ENCODE peak calls at places on chromosomes 6 and 20, in five cellular contexts. F is pancreas, E is vagina, R is small intestine, V is cardiac fibroblast. S is an unnamed sample.

GRCh38 chr20:19834287-19834686 is 76.2 kb downstream of the RIN2 start:
- DNase-seq in F (no peak), V (no peak), E (no peak), R (no peak), S (no peak)

GRCh38 chr6:328184-328670 is 35.9 kb downstream of the DUSP22 start:
- DNase-seq in F (no peak), R (peak; percentile 19), V (peak; percentile 91), E (no peak), S (peak; percentile 90)

GRCh38 chr6:26475823-26476729 is 18.3 kb downstream of the BTN2A1 start:
- DNase-seq in E (no peak), F (no peak), R (no peak), V (no peak), S (peak; percentile 31)

GRCh38 chr20:50885068-50885467 is 46.2 kb downstream of the ADNP start:
- DNase-seq in F (no peak), R (no peak), V (no peak), E (no peak), S (no peak)

GRCh38 chr20:32449890-32450401 is 91.8 kb downstream of the ASXL1 start:
- DNase-seq in V (no peak), E (no peak), F (no peak), R (no peak), S (no peak)

GRCh38 chr6:147808631-147809030 is 300.1 kb downstream of the SAMD5 start:
- DNase-seq in F (no peak), V (no peak), E (no peak), R (no peak), S (no peak)

GRCh38 chr6:156752666-156753301 is 24.4 kb upstream of the ARID1B start:
- DNase-seq in E (no peak), F (peak; percentile 68), R (peak; percentile 89), V (no peak), S (no peak)

GRCh38 chr20:54692168-54692887 is 216.9 kb downstream of the DOK5 start:
- DNase-seq in E (no peak), F (no peak), V (no peak), R (no peak), S (no peak)

GRCh38 chr20:8423482-8423881 is 291.4 kb downstream of the PLCB1 start:
- DNase-seq in R (no peak), E (no peak), F (no peak), V (no peak), S (no peak)

GRCh38 chr6:68572525-68572924 is 62.6 kb upstream of the ADGRB3 start:
- DNase-seq in R (peak; percentile 0), F (no peak), V (peak; percentile 32), E (no peak), S (peak; percentile 35)

GRCh38 chr6:388202-388903 is 3.2 kb upstream of the IRF4 start:
- DNase-seq in F (no peak), E (no peak), R (no peak), V (no peak), S (no peak)

GRCh38 chr6:147585256-147585655 is 76.8 kb downstream of the SAMD5 start:
- DNase-seq in R (no peak), E (no peak), F (no peak), V (no peak), S (no peak)

GRCh38 chr6:132669690-132670291 is 10.8 kb upstream of the TAAR1 start:
- DNase-seq in R (peak; percentile 74), V (peak; percentile 73), F (no peak), E (no peak), S (peak; percentile 75)

GRCh38 chr6:115796829-115797228 is 263.9 kb downstream of the FRK start:
- DNase-seq in R (no peak), V (no peak), E (no peak), F (no peak), S (no peak)

GRCh38 chr6:110756817-110757216 is 58.5 kb downstream of the CDK19 start:
- DNase-seq in F (no peak), V (no peak), E (no peak), R (no peak), S (no peak)

GRCh38 chr20:15327123-15327522 is 989.7 kb upstream of the FLRT3 start:
- DNase-seq in F (no peak), E (no peak), R (no peak), V (no peak), S (no peak)

GRCh38 chr20:15333170-15333569 is 995.8 kb upstream of the FLRT3 start:
- DNase-seq in F (no peak), V (no peak), E (no peak), R (no peak), S (no peak)

GRCh38 chr20:15328084-15328483 is 990.7 kb upstream of the FLRT3 start:
- DNase-seq in F (no peak), V (no peak), E (no peak), R (no peak), S (no peak)

GRCh38 chr20:15336011-15336410 is 998.6 kb upstream of the FLRT3 start:
- DNase-seq in R (no peak), F (no peak), V (no peak), E (no peak), S (no peak)

DNA sequence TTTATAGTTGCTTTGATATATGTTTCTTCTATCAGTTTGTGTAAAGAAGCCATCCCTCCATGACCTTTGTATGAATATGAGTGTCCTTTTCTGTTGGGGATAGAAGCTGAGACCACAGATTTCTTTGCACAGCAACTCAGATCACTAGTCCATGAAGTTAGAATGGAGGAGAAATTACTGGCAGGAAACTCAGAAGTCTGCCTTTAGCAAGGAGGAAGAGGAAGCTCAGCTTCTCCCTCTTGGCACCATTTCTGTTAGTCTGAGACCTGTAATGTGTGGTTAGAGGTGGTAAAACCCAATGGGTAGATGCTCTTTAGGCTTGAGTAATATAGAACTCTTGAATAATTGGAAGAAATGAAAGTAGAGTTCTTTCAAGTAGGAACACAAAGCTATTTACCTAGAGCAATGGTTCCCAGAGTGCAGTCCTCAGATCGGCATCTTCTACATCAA is 995.3 kb upstream of the FLRT3 start:
- DNase-seq in E (no peak), V (no peak), F (no peak), R (no peak), S (no peak)
- H3K4me3 ChIP-seq in E (no peak overlapping the region), V (no peak overlapping the region), F (no peak overlapping the region), R (no peak overlapping the region), S (no peak overlapping the region)

GRCh38 chr6:41469951-41470340 is 76.2 kb upstream of the FOXP4 start:
- DNase-seq in V (no peak), R (no peak), E (no peak), F (no peak), S (no peak)
- H3K4me3 ChIP-seq in V (no peak overlapping the region), R (peak overlapping the region; percentile 13), E (peak overlapping the region; percentile 21), F (no peak overlapping the region), S (no peak overlapping the region)

GRCh38 chr6:53530346-53530745 is 14.6 kb downstream of the GCLC start:
- DNase-seq in F (no peak), V (peak; percentile 12), E (no peak), R (no peak), S (peak; percentile 8)

GRCh38 chr6:53532942-53533341 is 12.0 kb downstream of the GCLC start:
- DNase-seq in V (no peak), R (no peak), E (no peak), F (no peak), S (no peak)

GRCh38 chr6:53530780-53531386 is 14.0 kb downstream of the GCLC start:
- DNase-seq in F (no peak), E (no peak), R (no peak), V (no peak), S (no peak)

GRCh38 chr6:53529324-53530036 is 15.4 kb downstream of the GCLC start:
- DNase-seq in V (no peak), F (peak; percentile 25), E (no peak), R (no peak), S (no peak)

DNA sequence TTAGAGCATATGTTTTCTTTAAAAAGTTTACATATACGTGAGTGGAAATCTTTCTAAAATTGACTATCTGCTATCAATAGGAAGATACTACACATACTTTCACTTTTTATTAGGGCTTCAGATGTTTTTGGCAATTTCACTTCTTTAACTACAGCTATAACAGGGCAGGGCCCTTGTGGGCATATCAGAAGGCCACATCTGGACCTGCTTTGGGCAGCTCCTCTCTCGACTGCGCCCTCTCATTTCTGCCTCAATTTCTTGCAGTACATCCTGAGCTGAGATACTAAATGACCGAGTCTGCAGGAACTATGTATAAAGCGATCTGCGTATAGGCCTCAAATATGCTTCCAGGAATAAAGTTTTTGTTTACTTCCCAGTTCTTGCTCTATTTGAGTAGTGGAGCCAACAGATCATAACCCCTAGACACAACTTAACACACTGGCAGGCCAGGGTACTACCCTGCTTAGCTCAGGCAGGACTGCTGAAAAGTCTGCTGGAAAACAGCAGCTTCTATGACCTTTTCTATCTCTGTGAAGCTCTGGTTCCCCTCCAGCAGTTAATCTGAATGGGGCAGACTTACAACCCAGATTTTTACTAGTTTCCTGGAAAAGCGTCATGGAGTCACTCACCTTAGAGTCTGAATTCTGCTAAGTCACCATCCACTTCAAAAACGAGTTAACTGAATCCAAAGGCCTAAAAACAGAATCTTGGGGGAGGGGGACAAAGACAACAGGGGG is 12.7 kb downstream of the GCLC start:
- DNase-seq in R (no peak), V (no peak), F (no peak), E (no peak), S (no peak)
- H3K4me3 ChIP-seq in R (no peak overlapping the region), V (no peak overlapping the region), F (no peak overlapping the region), E (no peak overlapping the region), S (no peak overlapping the region)

DNA sequence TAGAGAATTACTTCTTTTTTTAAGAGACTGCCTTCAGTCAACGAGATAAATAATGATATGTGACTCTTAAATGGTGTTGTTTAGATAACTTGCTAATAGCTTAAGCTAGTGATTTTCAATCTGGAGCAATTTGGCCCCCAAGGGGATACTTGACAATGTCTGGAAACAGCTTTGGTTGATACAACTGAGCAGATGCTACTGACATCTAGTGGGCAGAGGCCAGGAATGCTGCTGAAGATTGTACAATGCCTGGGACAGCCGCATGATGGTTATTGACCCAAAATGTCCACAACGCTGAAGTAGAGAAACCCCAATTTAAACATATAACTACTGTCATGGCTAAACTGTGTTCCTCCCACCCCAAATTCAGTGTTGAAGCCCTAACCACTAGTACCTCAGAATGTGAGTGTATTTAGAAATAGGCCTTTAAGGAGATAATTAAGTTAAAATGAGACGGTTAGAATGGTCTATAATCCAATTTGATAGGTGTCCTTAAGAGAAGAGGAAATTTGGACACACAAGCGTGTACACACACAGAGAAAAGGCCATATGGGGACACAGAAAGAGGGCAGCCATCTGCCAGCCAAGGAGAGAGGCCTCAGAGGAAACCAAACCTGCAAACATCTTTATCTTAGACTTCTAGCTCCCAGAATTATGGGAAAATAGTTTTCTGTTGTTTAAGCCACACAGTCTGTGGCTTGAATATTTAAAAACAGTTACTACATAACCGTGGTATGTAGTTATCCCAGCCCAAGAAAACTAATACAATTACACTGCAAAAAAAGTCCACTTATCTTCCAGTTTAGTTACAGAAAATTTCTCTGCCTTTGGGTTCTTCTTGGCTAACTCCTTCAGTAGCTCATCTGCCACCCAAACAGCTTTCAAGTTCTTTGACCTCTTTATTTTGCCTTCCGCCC is 22.2 kb downstream of the RWDD2A start:
- DNase-seq in E (no peak), R (peak; percentile 55), V (peak; percentile 89), F (no peak), S (peak; percentile 88)
- H3K4me3 ChIP-seq in E (no peak overlapping the region), R (no peak overlapping the region), V (no peak overlapping the region), F (no peak overlapping the region), S (no peak overlapping the region)

GRCh38 chr20:45470262-45470931 is 844 bp downstream of the WFDC2 start:
- DNase-seq in F (peak; percentile 85), E (no peak), R (peak; percentile 42), V (peak; percentile 8), S (peak; percentile 16)
- H3K4me3 ChIP-seq in F (peak overlapping the region; percentile 1), E (peak overlapping the region; percentile 63), R (peak overlapping the region; percentile 10), V (peak overlapping the region; percentile 31), S (peak overlapping the region; percentile 38)

S was measured in fibroblast of pulmonary artery.